ENCODE peak calls at places on chromosomes 1 and 21, in five cellular contexts. V, Q, W, L and O are unnamed samples.

GRCh38 chr1:113756461-113756860 is 2.8 kb downstream of the PHTF1 start:
- DNase-seq in W (no peak), L (no peak), Q (no peak), V (no peak), O (no peak)

GRCh38 chr1:15139654-15140350 is 13.7 kb upstream of the TMEM51 start:
- DNase-seq in W (no peak), V (peak; percentile 55), L (no peak), Q (no peak), O (no peak)

GRCh38 chr1:207801819-207802218 is 50.0 kb downstream of the CD46 start:
- DNase-seq in W (no peak), L (no peak), V (no peak), Q (no peak), O (no peak)

GRCh38 chr1:194024659-194025058 is 838.2 kb upstream of the B3GALT2 start:
- DNase-seq in V (peak; percentile 94), W (no peak), Q (no peak), L (no peak), O (no peak)

GRCh38 chr1:116666747-116667576 is 571 bp downstream of the IGSF3 start:
- DNase-seq in L (no peak), Q (peak; percentile 63), V (no peak), W (peak; percentile 32), O (peak; percentile 24)

GRCh38 chr1:188140958-188141357 is 1312.2 kb downstream of the PLA2G4A start:
- DNase-seq in L (no peak), W (no peak), V (no peak), Q (no peak), O (no peak)

GRCh38 chr1:38005195-38006007 is at the start of gene FHL3:
- DNase-seq in W (peak; percentile 43), Q (peak; percentile 86), L (no peak), V (peak; percentile 68), O (peak; percentile 91)

GRCh38 chr1:184061396-184062003 is 10.0 kb downstream of the TSEN15 start:
- DNase-seq in V (peak; percentile 88), L (peak; percentile 31), W (no peak), Q (no peak), O (no peak)

GRCh38 chr1:185663332-185663731 is 70.9 kb upstream of the HMCN1 start:
- DNase-seq in W (no peak), L (no peak), Q (no peak), V (no peak), O (no peak)

GRCh38 chr1:240946926-240947325 is 335.0 kb upstream of the GREM2 start:
- DNase-seq in L (peak; percentile 46), W (peak; percentile 86), Q (no peak), V (peak; percentile 40), O (peak; percentile 12)

GRCh38 chr1:171641076-171641864 is 11.2 kb downstream of the MYOC start:
- DNase-seq in V (no peak), W (no peak), Q (no peak), L (no peak), O (no peak)

GRCh38 chr1:244552336-244552735 is 91.3 kb downstream of the CATSPERE start:
- DNase-seq in L (peak; percentile 39), W (no peak), V (no peak), Q (no peak), O (no peak)

GRCh38 chr21:42203936-42204335 is 15.0 kb upstream of the ABCG1 start:
- DNase-seq in V (no peak), W (no peak), Q (no peak), L (no peak), O (no peak)

GRCh38 chr1:42756956-42757891 is 9.6 kb downstream of the P3H1 start:
- DNase-seq in V (peak; percentile 64), Q (no peak), W (peak; percentile 29), L (peak; percentile 70), O (peak; percentile 56)

GRCh38 chr1:177571485-177572076 is 398.3 kb downstream of the SEC16B start:
- DNase-seq in V (no peak), L (no peak), Q (no peak), W (no peak), O (no peak)

GRCh38 chr1:177571076-177571475 is 398.8 kb downstream of the SEC16B start:
- DNase-seq in L (no peak), W (no peak), Q (no peak), V (no peak), O (no peak)

GRCh38 chr1:177568702-177569101 is 397.9 kb downstream of the BRINP2 start:
- DNase-seq in V (no peak), L (no peak), W (no peak), Q (no peak), O (no peak)

GRCh38 chr1:177567393-177567792 is 396.6 kb downstream of the BRINP2 start:
- DNase-seq in L (peak; percentile 18), W (peak; percentile 11), V (no peak), Q (no peak), O (no peak)

GRCh38 chr1:177569476-177569875 is 398.7 kb downstream of the BRINP2 start:
- DNase-seq in V (peak; percentile 76), Q (no peak), W (no peak), L (no peak), O (no peak)
- H3K4me1 ChIP-seq in V (no peaks in the 10 kb centered on the region), Q (no peaks in the 10 kb centered on the region), W (no peaks in the 10 kb centered on the region), L (no peaks in the 10 kb centered on the region), O (no peaks in the 10 kb centered on the region)

DNA sequence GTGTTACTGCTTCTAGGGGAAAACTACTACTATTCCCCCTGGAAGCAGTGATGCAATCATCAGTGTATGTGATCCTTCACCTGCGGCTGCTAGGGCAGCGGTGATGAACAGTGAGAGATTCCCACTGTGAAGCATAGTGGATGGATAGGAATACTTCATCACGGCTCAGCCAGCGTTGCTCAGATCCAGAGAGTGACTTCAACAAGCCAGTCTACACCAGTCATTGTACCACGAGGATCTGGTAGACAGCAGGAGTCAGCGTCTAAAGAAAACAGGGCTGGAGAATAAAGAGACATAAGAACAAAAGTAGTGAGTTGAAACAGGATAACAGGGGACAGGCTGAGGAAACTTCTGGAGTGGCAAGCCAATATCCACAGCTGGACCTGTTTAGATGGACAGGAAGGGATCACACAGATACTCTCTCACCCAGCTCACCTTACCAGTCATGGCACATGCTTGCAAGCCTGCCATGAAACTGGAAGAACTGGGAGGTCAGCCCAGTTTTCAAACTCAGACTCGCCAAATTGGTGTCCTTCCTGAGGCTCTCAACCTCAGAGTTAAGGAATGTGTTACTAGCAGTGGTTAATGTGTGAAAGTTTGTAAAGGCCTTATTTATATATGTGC is 42.3 kb upstream of the LRRC52 start:
- DNase-seq in L (no peak), Q (no peak), V (no peak), W (no peak), O (no peak)
- H3K4me3 ChIP-seq in L (no peak overlapping the region), Q (no peak overlapping the region), V (no peak overlapping the region), W (no peak overlapping the region), O (no peak overlapping the region)

DNA sequence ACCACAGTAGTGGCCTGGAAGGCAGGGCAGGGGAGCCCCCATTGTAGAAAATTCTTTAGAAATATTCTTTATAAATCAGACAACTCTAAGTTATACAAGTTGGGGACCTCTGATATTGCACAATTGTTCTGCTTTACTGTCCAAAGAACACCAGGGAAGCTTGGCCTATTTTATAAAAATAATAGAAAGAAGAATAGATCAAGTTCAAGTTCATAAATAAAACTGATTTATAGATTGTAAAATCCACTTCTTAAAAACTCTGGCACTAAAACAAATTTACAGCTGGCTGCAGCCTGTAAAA is 55.0 kb upstream of the GALNT2 start:
- DNase-seq in Q (no peak), L (no peak), V (no peak), W (no peak), O (no peak)
- H3K4me1 ChIP-seq in Q (no peaks in the 10 kb centered on the region), L (no peaks in the 10 kb centered on the region), V (no peaks in the 10 kb centered on the region), W (no peaks in the 10 kb centered on the region), O (no peaks in the 10 kb centered on the region)

DNA sequence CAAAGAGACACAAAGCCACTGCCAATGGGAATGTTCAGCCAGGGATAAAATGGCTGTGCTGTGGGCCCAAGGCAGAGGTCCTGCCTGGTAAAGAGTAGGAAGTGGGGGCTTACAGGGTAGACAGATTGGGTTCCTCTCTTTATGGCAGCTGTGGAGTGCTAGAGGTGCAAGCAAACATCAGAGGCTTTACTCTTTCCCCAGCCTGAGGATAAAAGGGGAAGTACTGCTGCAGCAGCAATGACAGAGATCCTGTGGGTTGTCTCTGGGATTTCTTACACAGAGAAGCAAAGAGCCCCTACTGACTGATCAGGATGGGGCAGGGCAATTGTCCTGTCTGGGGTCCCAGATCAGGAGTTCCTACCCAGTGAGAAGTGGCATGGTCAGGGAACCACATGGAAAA is 54.2 kb downstream of the DRAM2 start:
- DNase-seq in W (no peak), L (no peak), V (no peak), Q (no peak), O (no peak)
- H3K4me3 ChIP-seq in W (no peak overlapping the region), L (no peak overlapping the region), V (no peak overlapping the region), Q (no peak overlapping the region), O (no peak overlapping the region)

GRCh38 chr1:20166047-20166446 is 19.8 kb upstream of the UBXN10 start:
- DNase-seq in L (no peak), Q (peak; percentile 54), W (no peak), V (no peak), O (no peak)

GRCh38 chr1:20167126-20167525 is 18.8 kb upstream of the UBXN10 start:
- DNase-seq in V (no peak), Q (no peak), L (no peak), W (no peak), O (no peak)

GRCh38 chr1:20168547-20169491 is 17.1 kb upstream of the UBXN10 start:
- DNase-seq in Q (peak; percentile 28), L (no peak), V (no peak), W (no peak), O (no peak)

GRCh38 chr1:20172033-20172588 is 13.8 kb upstream of the UBXN10 start:
- DNase-seq in L (no peak), V (no peak), W (peak; percentile 45), Q (peak; percentile 30), O (no peak)

DNA sequence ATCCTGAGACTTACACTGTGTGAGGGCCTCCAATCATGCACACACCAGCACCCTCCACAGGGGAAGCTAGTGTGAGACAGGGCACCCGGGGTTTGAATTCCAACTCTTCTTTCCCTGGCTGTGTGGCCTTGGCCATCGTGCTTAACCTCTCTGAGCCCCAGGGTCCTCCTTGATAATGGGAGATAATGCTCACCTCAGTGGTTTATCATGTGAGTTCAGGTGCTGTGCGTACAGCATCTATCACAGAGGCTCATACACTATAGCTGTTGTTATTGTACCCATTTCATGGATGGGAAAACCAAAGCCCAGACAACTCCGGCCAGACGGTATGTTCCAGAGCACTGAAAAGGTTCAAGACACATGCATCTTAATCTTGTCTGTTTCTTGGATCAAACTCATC is 16.0 kb upstream of the UBXN10 start:
- DNase-seq in W (no peak), V (no peak), L (no peak), Q (no peak), O (no peak)
- H3K4me1 ChIP-seq in W (no peaks in the 10 kb centered on the region), V (no peaks in the 10 kb centered on the region), L (no peaks in the 10 kb centered on the region), Q (no peaks in the 10 kb centered on the region), O (no peaks in the 10 kb centered on the region)

DNA sequence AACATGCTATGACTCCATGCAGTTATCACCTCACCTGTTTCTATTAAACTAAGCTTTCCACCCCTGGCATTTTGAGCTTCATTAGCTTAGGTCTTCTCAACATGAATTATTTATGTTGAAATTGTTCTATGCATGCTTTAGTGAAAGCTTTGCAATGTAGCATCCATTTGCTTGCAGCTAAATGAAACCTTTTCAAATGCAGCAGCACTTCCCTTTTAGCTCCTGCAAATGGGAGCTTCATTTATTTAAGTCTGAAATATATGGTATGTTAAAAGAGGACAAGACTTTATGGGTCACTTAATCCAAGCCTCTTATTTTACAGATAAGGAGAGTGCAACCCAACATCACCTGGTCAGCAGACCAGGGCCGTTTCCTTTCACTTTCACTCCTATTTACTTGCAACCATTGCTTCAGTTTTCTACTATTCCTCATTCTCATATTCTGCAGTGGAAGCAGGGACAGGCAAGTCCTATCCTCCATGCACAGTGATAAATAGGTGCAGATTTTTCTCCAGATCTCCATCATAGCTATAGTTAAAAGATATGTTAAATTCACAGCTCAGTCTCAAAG is 56.4 kb upstream of the SAMSN1 start:
- DNase-seq in Q (no peak), W (peak; percentile 34), L (no peak), V (no peak), O (no peak)
- H3K4me3 ChIP-seq in Q (no peak overlapping the region), W (no peak overlapping the region), L (no peak overlapping the region), V (no peak overlapping the region), O (no peak overlapping the region)

GRCh38 chr1:3467096-3468036 is 12.9 kb downstream of the ARHGEF16 start:
- DNase-seq in Q (peak; percentile 49), L (no peak), W (no peak), V (no peak), O (no peak)
- H3K4me1 ChIP-seq in Q (no peaks in the 10 kb centered on the region), L (peaks cover 12% of the 10 kb centered on the region), W (no peaks in the 10 kb centered on the region), V (no peaks in the 10 kb centered on the region), O (peaks cover 7% of the 10 kb centered on the region)